ENCODE peak calls at places on chromosomes 7 and 10, in nine cellular contexts. One of them, this sample, is unnamed.

GRCh38 chr7:157011333-157012112 is 1.1 kb upstream of the MNX1 start:
- DNase-seq in lung: no peak
- DNase-seq in PC-9: no peak
- DNase-seq in ascending aorta: no peak
- DNase-seq in astrocyte: no peak
- DNase-seq in transverse colon: no peak
- DNase-seq in aorta: no peak
- DNase-seq in CD8-positive, alpha-beta memory T cell: no peak
- DNase-seq in body of pancreas: peak
- DNase-seq in this sample: no peak

GRCh38 chr7:80467069-80467468 is 44.8 kb downstream of the GNAT3 start:
- DNase-seq in lung: no peak
- DNase-seq in PC-9: no peak
- DNase-seq in ascending aorta: no peak
- DNase-seq in astrocyte: peak
- DNase-seq in transverse colon: no peak
- DNase-seq in aorta: no peak
- DNase-seq in CD8-positive, alpha-beta memory T cell: no peak
- DNase-seq in body of pancreas: no peak
- DNase-seq in this sample: no peak

GRCh38 chr10:91409869-91410637 is at the start of gene HECTD2:
- DNase-seq in lung: peak
- DNase-seq in PC-9: peak
- DNase-seq in ascending aorta: peak
- DNase-seq in astrocyte: peak
- DNase-seq in transverse colon: peak
- DNase-seq in aorta: peak
- DNase-seq in CD8-positive, alpha-beta memory T cell: peak
- DNase-seq in body of pancreas: peak
- DNase-seq in this sample: peak

GRCh38 chr7:68752485-68752884 is 845.8 kb upstream of the AUTS2 start:
- DNase-seq in lung: no peak
- DNase-seq in PC-9: no peak
- DNase-seq in ascending aorta: no peak
- DNase-seq in astrocyte: no peak
- DNase-seq in transverse colon: no peak
- DNase-seq in aorta: no peak
- DNase-seq in CD8-positive, alpha-beta memory T cell: no peak
- DNase-seq in body of pancreas: no peak
- DNase-seq in this sample: no peak

GRCh38 chr10:121244791-121245190 is 353.5 kb downstream of the FGFR2 start:
- DNase-seq in lung: no peak
- DNase-seq in PC-9: no peak
- DNase-seq in ascending aorta: no peak
- DNase-seq in astrocyte: peak
- DNase-seq in transverse colon: no peak
- DNase-seq in aorta: no peak
- DNase-seq in CD8-positive, alpha-beta memory T cell: no peak
- DNase-seq in body of pancreas: no peak
- DNase-seq in this sample: no peak

GRCh38 chr10:6406220-6407033 is 173.6 kb downstream of the PRKCQ start:
- DNase-seq in lung: no peak
- DNase-seq in PC-9: peak
- DNase-seq in ascending aorta: no peak
- DNase-seq in astrocyte: peak
- DNase-seq in transverse colon: no peak
- DNase-seq in aorta: no peak
- DNase-seq in CD8-positive, alpha-beta memory T cell: no peak
- DNase-seq in body of pancreas: no peak
- DNase-seq in this sample: no peak

GRCh38 chr7:151803841-151804240 is 73.1 kb downstream of the PRKAG2 start:
- DNase-seq in lung: no peak
- DNase-seq in PC-9: no peak
- DNase-seq in ascending aorta: no peak
- DNase-seq in astrocyte: no peak
- DNase-seq in transverse colon: no peak
- DNase-seq in aorta: no peak
- DNase-seq in CD8-positive, alpha-beta memory T cell: no peak
- DNase-seq in body of pancreas: no peak
- DNase-seq in this sample: no peak

GRCh38 chr10:124917168-124917938 is 24.6 kb upstream of the ZRANB1 start:
- DNase-seq in lung: peak
- DNase-seq in PC-9: no peak
- DNase-seq in ascending aorta: peak
- DNase-seq in astrocyte: peak
- DNase-seq in transverse colon: peak
- DNase-seq in aorta: peak
- DNase-seq in CD8-positive, alpha-beta memory T cell: peak
- DNase-seq in body of pancreas: peak
- DNase-seq in this sample: peak

GRCh38 chr10:20970044-20970443 is 72.9 kb upstream of the NEBL start:
- DNase-seq in lung: no peak
- DNase-seq in PC-9: no peak
- DNase-seq in ascending aorta: no peak
- DNase-seq in astrocyte: peak
- DNase-seq in transverse colon: no peak
- DNase-seq in aorta: no peak
- DNase-seq in CD8-positive, alpha-beta memory T cell: no peak
- DNase-seq in body of pancreas: no peak
- DNase-seq in this sample: no peak

GRCh38 chr10:44198096-44198779 is 186.7 kb downstream of the CXCL12 start:
- DNase-seq in lung: no peak
- DNase-seq in PC-9: no peak
- DNase-seq in ascending aorta: no peak
- DNase-seq in astrocyte: peak
- DNase-seq in transverse colon: no peak
- DNase-seq in aorta: no peak
- DNase-seq in CD8-positive, alpha-beta memory T cell: no peak
- DNase-seq in body of pancreas: no peak
- DNase-seq in this sample: no peak

GRCh38 chr10:54203426-54203825 is 597.6 kb downstream of the PCDH15 start:
- DNase-seq in lung: no peak
- DNase-seq in PC-9: no peak
- DNase-seq in ascending aorta: no peak
- DNase-seq in astrocyte: no peak
- DNase-seq in transverse colon: no peak
- DNase-seq in aorta: no peak
- DNase-seq in CD8-positive, alpha-beta memory T cell: no peak
- DNase-seq in body of pancreas: no peak
- DNase-seq in this sample: no peak

GRCh38 chr7:105218215-105218614 is 170.5 kb downstream of the SRPK2 start:
- DNase-seq in lung: no peak
- DNase-seq in PC-9: peak
- DNase-seq in ascending aorta: no peak
- DNase-seq in astrocyte: peak
- DNase-seq in transverse colon: no peak
- DNase-seq in aorta: no peak
- DNase-seq in CD8-positive, alpha-beta memory T cell: no peak
- DNase-seq in body of pancreas: no peak
- DNase-seq in this sample: no peak

GRCh38 chr7:155893664-155894063 is 81.4 kb upstream of the SHH start:
- DNase-seq in lung: no peak
- DNase-seq in PC-9: no peak
- DNase-seq in ascending aorta: no peak
- DNase-seq in astrocyte: no peak
- DNase-seq in transverse colon: no peak
- DNase-seq in aorta: no peak
- DNase-seq in CD8-positive, alpha-beta memory T cell: no peak
- DNase-seq in body of pancreas: no peak
- DNase-seq in this sample: no peak

GRCh38 chr7:111137296-111138195 is 46.6 kb downstream of the LRRN3 start:
- DNase-seq in lung: no peak
- DNase-seq in PC-9: no peak
- DNase-seq in ascending aorta: no peak
- DNase-seq in astrocyte: peak
- DNase-seq in transverse colon: no peak
- DNase-seq in aorta: peak
- DNase-seq in CD8-positive, alpha-beta memory T cell: peak
- DNase-seq in body of pancreas: no peak
- DNase-seq in this sample: no peak

GRCh38 chr10:89954787-89955566 is 253.6 kb downstream of the KIF20B start:
- DNase-seq in lung: no peak
- DNase-seq in PC-9: no peak
- DNase-seq in ascending aorta: no peak
- DNase-seq in astrocyte: no peak
- DNase-seq in transverse colon: no peak
- DNase-seq in aorta: no peak
- DNase-seq in CD8-positive, alpha-beta memory T cell: no peak
- DNase-seq in body of pancreas: no peak
- DNase-seq in this sample: no peak

GRCh38 chr10:56319386-56319785 is 41.7 kb downstream of the ZWINT start:
- DNase-seq in lung: no peak
- DNase-seq in PC-9: no peak
- DNase-seq in ascending aorta: no peak
- DNase-seq in astrocyte: peak
- DNase-seq in transverse colon: no peak
- DNase-seq in aorta: no peak
- DNase-seq in CD8-positive, alpha-beta memory T cell: no peak
- DNase-seq in body of pancreas: no peak
- DNase-seq in this sample: no peak

GRCh38 chr10:56317603-56318002 is 43.5 kb downstream of the ZWINT start:
- DNase-seq in lung: no peak
- DNase-seq in PC-9: no peak
- DNase-seq in ascending aorta: no peak
- DNase-seq in astrocyte: no peak
- DNase-seq in transverse colon: no peak
- DNase-seq in aorta: no peak
- DNase-seq in CD8-positive, alpha-beta memory T cell: no peak
- DNase-seq in body of pancreas: no peak
- DNase-seq in this sample: no peak

GRCh38 chr10:56318816-56319215 is 42.2 kb downstream of the ZWINT start:
- DNase-seq in lung: no peak
- DNase-seq in PC-9: no peak
- DNase-seq in ascending aorta: no peak
- DNase-seq in astrocyte: no peak
- DNase-seq in transverse colon: no peak
- DNase-seq in aorta: no peak
- DNase-seq in CD8-positive, alpha-beta memory T cell: no peak
- DNase-seq in body of pancreas: no peak
- DNase-seq in this sample: no peak

DNA sequence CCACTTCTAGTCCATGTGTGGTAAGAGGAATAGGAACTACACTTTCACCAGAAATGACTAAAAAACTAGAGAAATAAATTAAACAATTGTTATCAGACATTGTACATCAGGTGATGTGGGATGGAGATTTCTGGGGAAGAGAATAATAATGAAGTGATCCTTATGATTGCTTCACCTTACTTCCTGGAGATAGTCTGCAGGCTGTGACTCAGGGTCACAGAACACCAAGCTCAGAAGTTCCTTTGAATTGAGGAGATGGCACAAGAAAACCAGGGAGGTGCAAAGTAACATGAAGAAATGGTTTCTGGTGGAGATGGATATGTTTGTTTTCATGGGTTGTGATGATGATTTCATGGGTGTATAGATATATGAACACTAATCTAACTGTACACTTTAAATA is 44.5 kb downstream of the ZWINT start:
- DNase-seq in lung: no peak
- DNase-seq in PC-9: no peak
- DNase-seq in ascending aorta: no peak
- DNase-seq in astrocyte: no peak
- DNase-seq in transverse colon: no peak
- DNase-seq in aorta: no peak
- DNase-seq in CD8-positive, alpha-beta memory T cell: no peak
- DNase-seq in body of pancreas: no peak
- DNase-seq in this sample: no peak
- H3K27ac ChIP-seq in lung: no peak
- H3K27ac ChIP-seq in PC-9: no peak
- H3K27ac ChIP-seq in ascending aorta: no peak
- H3K27ac ChIP-seq in astrocyte: no peak
- H3K27ac ChIP-seq in transverse colon: no peak
- H3K27ac ChIP-seq in aorta: no peak
- H3K27ac ChIP-seq in CD8-positive, alpha-beta memory T cell: no peak
- H3K27ac ChIP-seq in body of pancreas: no peak
- H3K27ac ChIP-seq in this sample: no peak

DNA sequence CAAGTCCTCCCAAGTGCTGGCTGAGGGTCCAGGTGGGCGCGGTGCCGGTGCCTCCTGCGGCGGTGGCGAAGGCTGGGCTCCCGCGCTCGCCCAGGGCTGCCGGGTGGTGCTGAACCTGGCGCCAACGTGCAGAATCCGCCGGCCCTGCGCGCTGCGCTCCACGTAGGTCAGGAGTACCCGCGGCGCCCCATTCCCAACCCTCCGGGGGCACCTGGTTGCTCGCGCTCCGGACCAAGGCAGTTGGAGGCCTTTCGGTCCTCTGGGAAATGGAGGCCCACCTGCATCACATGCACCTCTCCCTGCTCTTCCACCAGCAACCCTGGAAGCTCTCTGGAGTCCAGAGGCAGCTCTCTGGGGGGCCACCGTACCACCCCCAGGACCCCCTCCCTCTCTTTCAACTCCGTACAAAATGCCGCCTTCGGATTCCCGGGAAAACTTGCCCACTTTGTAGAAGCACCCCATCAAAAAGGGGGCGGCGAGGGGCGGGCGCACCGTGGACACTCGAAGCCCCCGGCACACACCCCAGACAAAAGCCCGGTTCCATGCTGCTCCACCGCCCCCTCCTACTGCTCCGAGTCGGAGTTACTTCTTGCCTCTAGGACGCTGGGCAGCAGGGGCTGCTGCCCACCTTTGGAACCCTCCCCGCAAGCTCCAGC is 706 bp downstream of the SLC16A9 start:
- DNase-seq in lung: no peak
- DNase-seq in PC-9: no peak
- DNase-seq in ascending aorta: peak
- DNase-seq in astrocyte: no peak
- DNase-seq in transverse colon: peak
- DNase-seq in aorta: peak
- DNase-seq in CD8-positive, alpha-beta memory T cell: no peak
- DNase-seq in body of pancreas: peak
- DNase-seq in this sample: peak
- H3K27ac ChIP-seq in lung: no peak
- H3K27ac ChIP-seq in PC-9: no peak
- H3K27ac ChIP-seq in ascending aorta: peak
- H3K27ac ChIP-seq in astrocyte: no peak
- H3K27ac ChIP-seq in transverse colon: peak
- H3K27ac ChIP-seq in aorta: no peak
- H3K27ac ChIP-seq in CD8-positive, alpha-beta memory T cell: no peak
- H3K27ac ChIP-seq in body of pancreas: peak
- H3K27ac ChIP-seq in this sample: no peak

GRCh38 chr7:234712-235553 is 42.6 kb downstream of the FAM20C start:
- DNase-seq in lung: no peak
- DNase-seq in PC-9: peak
- DNase-seq in ascending aorta: peak
- DNase-seq in astrocyte: no peak
- DNase-seq in transverse colon: peak
- DNase-seq in aorta: peak
- DNase-seq in CD8-positive, alpha-beta memory T cell: no peak
- DNase-seq in body of pancreas: peak
- DNase-seq in this sample: no peak
- H3K27ac ChIP-seq in lung: no peak
- H3K27ac ChIP-seq in PC-9: peak
- H3K27ac ChIP-seq in ascending aorta: peak
- H3K27ac ChIP-seq in astrocyte: peak
- H3K27ac ChIP-seq in transverse colon: peak
- H3K27ac ChIP-seq in aorta: peak
- H3K27ac ChIP-seq in CD8-positive, alpha-beta memory T cell: no peak
- H3K27ac ChIP-seq in body of pancreas: peak
- H3K27ac ChIP-seq in this sample: no peak

DNA sequence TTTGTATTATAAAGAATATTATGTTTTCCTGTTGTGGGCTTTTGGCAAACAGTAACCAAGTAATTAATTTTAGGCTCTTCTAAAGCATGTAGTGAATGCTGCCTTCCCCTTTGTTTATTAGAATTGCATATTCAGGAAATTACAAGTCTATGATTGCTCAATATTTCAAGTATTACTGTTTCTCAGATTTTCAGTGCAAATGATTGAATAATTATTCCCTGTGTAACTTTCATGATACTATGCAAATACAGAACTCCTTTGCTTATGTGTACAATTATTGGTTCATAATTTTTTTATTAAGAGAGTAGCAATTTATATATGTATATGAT is 179.7 kb downstream of the REEP3 start:
- DNase-seq in lung: no peak
- DNase-seq in PC-9: no peak
- DNase-seq in ascending aorta: no peak
- DNase-seq in astrocyte: peak
- DNase-seq in transverse colon: no peak
- DNase-seq in aorta: no peak
- DNase-seq in CD8-positive, alpha-beta memory T cell: no peak
- DNase-seq in body of pancreas: no peak
- DNase-seq in this sample: no peak
- H3K27ac ChIP-seq in lung: peak
- H3K27ac ChIP-seq in PC-9: peak
- H3K27ac ChIP-seq in ascending aorta: peak
- H3K27ac ChIP-seq in astrocyte: peak
- H3K27ac ChIP-seq in transverse colon: peak
- H3K27ac ChIP-seq in aorta: no peak
- H3K27ac ChIP-seq in CD8-positive, alpha-beta memory T cell: no peak
- H3K27ac ChIP-seq in body of pancreas: peak
- H3K27ac ChIP-seq in this sample: no peak